ENCODE peak calls at places on chromosomes 4 and X, in six cellular contexts. T, E, A, W, I and L are unnamed samples. For H3K36me3, the result is how much of the 10 kb centered on the place peaks cover.

GRCh38 chr4:103867311-103867710 is 147.5 kb upstream of the TACR3 start:
- DNase-seq in T (no peak), E (no peak), A (peak), W (no peak), I (no peak), L (no peak)

GRCh38 chrX:134181261-134181660 is 55.7 kb upstream of the CCDC160 start:
- DNase-seq in T (no peak), E (no peak), A (no peak), W (no peak), I (no peak), L (no peak)

GRCh38 chr4:21554036-21554435 is 394.5 kb downstream of the KCNIP4 start:
- DNase-seq in T (no peak), E (no peak), A (no peak), W (no peak), I (no peak), L (no peak)

GRCh38 chr4:86878640-86879039 is 13.6 kb downstream of the C4orf36 start:
- DNase-seq in T (no peak), E (no peak), A (no peak), W (no peak), I (no peak), L (no peak)

GRCh38 chr4:55866290-55866907 is 13.0 kb downstream of the EXOC1 start:
- DNase-seq in T (no peak), E (peak), A (no peak), W (no peak), I (no peak), L (no peak)

GRCh38 chr4:183831689-183832088 is 73.4 kb upstream of the STOX2 start:
- DNase-seq in T (no peak), E (no peak), A (no peak), W (no peak), I (no peak), L (no peak)

GRCh38 chr4:104616401-104616820 is 121.7 kb upstream of the CXXC4 start:
- DNase-seq in T (no peak), E (peak), A (no peak), W (no peak), I (no peak), L (no peak)

GRCh38 chr4:15004701-15005301 is 2.5 kb downstream of the CPEB2 start:
- DNase-seq in T (peak), E (peak), A (peak), W (peak), I (peak), L (peak)

GRCh38 chrX:120566817-120567216 is 6.1 kb upstream of the CUL4B start:
- DNase-seq in T (no peak), E (no peak), A (no peak), W (no peak), I (no peak), L (no peak)

GRCh38 chr4:94181815-94182214 is 25.9 kb upstream of the SMARCAD1 start:
- DNase-seq in T (no peak), E (no peak), A (no peak), W (no peak), I (no peak), L (no peak)

GRCh38 chrX:133956570-133957340 is 28.6 kb downstream of the GPC3 start:
- DNase-seq in T (no peak), E (no peak), A (no peak), W (no peak), I (no peak), L (no peak)

GRCh38 chrX:154026136-154026806 is 6.6 kb upstream of the IRAK1 start:
- DNase-seq in T (no peak), E (no peak), A (no peak), W (no peak), I (no peak), L (no peak)

GRCh38 chrX:23888887-23889501 is 18.7 kb downstream of the APOO start:
- DNase-seq in T (no peak), E (peak), A (no peak), W (no peak), I (no peak), L (no peak)

GRCh38 chrX:31590581-31591113 is 518.8 kb upstream of the FTHL17 start:
- DNase-seq in T (no peak), E (peak), A (no peak), W (no peak), I (no peak), L (no peak)

GRCh38 chr4:7542781-7543180 is 108.1 kb upstream of the PSAPL1 start:
- DNase-seq in T (no peak), E (no peak), A (no peak), W (no peak), I (no peak), L (no peak)

GRCh38 chrX:38847206-38847902 is 46.1 kb downstream of the MID1IP1 start:
- DNase-seq in T (no peak), E (no peak), A (no peak), W (no peak), I (no peak), L (no peak)

GRCh38 chrX:20427173-20427770 is 160.6 kb upstream of the RPS6KA3 start:
- DNase-seq in T (no peak), E (no peak), A (no peak), W (no peak), I (no peak), L (no peak)

GRCh38 chrX:41085883-41086626 is 810 bp downstream of the USP9X start:
- DNase-seq in T (peak), E (peak), A (peak), W (peak), I (peak), L (peak)

GRCh38 chr4:40736910-40737309 is 12.8 kb upstream of the NSUN7 start:
- DNase-seq in T (no peak), E (peak), A (no peak), W (no peak), I (no peak), L (no peak)

GRCh38 chr4:1766336-1767057 is 26.6 kb upstream of the FGFR3 start:
- DNase-seq in T (no peak), E (no peak), A (no peak), W (no peak), I (no peak), L (no peak)

GRCh38 chrX:50594788-50595187 is 124.2 kb upstream of the DGKK start:
- DNase-seq in T (no peak), E (no peak), A (no peak), W (no peak), I (no peak), L (no peak)

GRCh38 chr4:80268936-80269335 is 2.5 kb downstream of the FGF5 start:
- DNase-seq in T (no peak), E (peak), A (no peak), W (no peak), I (no peak), L (no peak)

GRCh38 chrX:124086411-124086810 is 124.9 kb downstream of the STAG2 start:
- DNase-seq in T (no peak), E (no peak), A (no peak), W (no peak), I (no peak), L (no peak)

GRCh38 chrX:101051549-101052302 is at the start of gene TRMT2B:
- DNase-seq in T (peak), E (peak), A (peak), W (peak), I (peak), L (peak)

GRCh38 chr4:76744253-76744921 is 153.6 kb downstream of the SOWAHB start:
- DNase-seq in T (no peak), E (peak), A (no peak), W (no peak), I (no peak), L (no peak)

GRCh38 chr4:107044170-107044569 is 8.1 kb upstream of the DKK2 start:
- DNase-seq in T (no peak), E (no peak), A (no peak), W (no peak), I (no peak), L (no peak)

GRCh38 chrX:26442340-26442739 is 226.4 kb downstream of the MAGEB5 start:
- DNase-seq in T (no peak), E (no peak), A (no peak), W (no peak), I (no peak), L (no peak)

GRCh38 chr4:144696376-144696775 is 50.4 kb downstream of the HHIP start:
- DNase-seq in T (no peak), E (no peak), A (no peak), W (no peak), I (no peak), L (no peak)

GRCh38 chr4:158722291-158722916 is 792 bp downstream of the PPID start:
- DNase-seq in T (no peak), E (peak), A (no peak), W (no peak), I (no peak), L (no peak)

GRCh38 chr4:38664704-38665401 is 854 bp downstream of the KLF3 start:
- DNase-seq in T (peak), E (peak), A (peak), W (peak), I (peak), L (peak)

GRCh38 chrX:120302434-120302833 is 8.8 kb downstream of the TMEM255A start:
- DNase-seq in T (no peak), E (no peak), A (peak), W (no peak), I (no peak), L (peak)

GRCh38 chr4:88573286-88573994 is 18.8 kb upstream of the HERC3 start:
- DNase-seq in T (no peak), E (no peak), A (no peak), W (no peak), I (no peak), L (no peak)

GRCh38 chrX:149453030-149453429 is 52.1 kb downstream of the IDS start:
- DNase-seq in T (no peak), E (peak), A (no peak), W (no peak), I (no peak), L (no peak)

GRCh38 chr4:54050214-54050904 is 14.0 kb downstream of the CHIC2 start:
- DNase-seq in T (no peak), E (peak), A (no peak), W (no peak), I (no peak), L (no peak)

GRCh38 chrX:68498044-68498507 is 775 bp upstream of the YIPF6 start:
- DNase-seq in T (no peak), E (no peak), A (no peak), W (no peak), I (no peak), L (no peak)

GRCh38 chrX:47584714-47585113 is 2.5 kb downstream of the TIMP1 start:
- DNase-seq in T (no peak), E (no peak), A (no peak), W (no peak), I (no peak), L (no peak)
- H3K4me3 ChIP-seq in T (no peak), E (no peak), A (no peak), W (no peak), I (no peak), L (no peak)

DNA sequence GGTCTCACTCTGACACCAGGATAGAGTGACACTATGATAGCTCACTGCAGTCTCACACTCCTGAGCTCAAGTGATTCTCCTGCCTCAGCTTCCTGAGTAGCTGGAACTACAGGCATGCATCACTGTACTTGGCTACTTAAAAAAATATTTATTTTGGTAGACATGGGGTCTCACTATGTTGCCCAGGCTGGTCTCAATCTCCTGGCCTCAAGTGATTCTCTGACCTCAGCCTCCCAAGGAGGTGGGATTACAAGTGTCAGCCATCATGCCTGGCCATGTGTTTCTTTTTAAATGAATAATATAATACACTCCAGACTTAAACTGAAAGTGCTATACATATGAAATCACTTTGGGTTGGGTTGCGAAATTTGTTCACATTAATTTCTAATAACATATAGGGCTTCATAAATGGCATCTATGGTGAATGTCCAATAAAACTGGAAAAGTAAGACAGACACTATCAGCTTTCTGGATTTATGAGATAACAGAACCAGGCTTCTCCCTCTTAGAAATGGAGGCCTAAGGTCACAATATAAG is 48.0 kb downstream of the SEC24D start:
- DNase-seq in T (no peak), E (no peak), A (no peak), W (no peak), I (no peak), L (no peak)
- H3K36me3 ChIP-seq in T (under half), E (under half), A (under half), W (under half), I (under half), L (under half)

GRCh38 chrX:72128183-72128834 is 3.4 kb downstream of the RTL5 start:
- DNase-seq in T (no peak), E (no peak), A (no peak), W (no peak), I (no peak), L (no peak)

GRCh38 chrX:72127332-72127731 is 4.4 kb downstream of the RTL5 start:
- DNase-seq in T (no peak), E (no peak), A (no peak), W (no peak), I (no peak), L (no peak)

GRCh38 chrX:72126048-72126415 is 5.7 kb downstream of the RTL5 start:
- DNase-seq in T (no peak), E (no peak), A (no peak), W (no peak), I (no peak), L (no peak)

GRCh38 chrX:72125331-72126047 is 6.2 kb downstream of the RTL5 start:
- DNase-seq in T (no peak), E (no peak), A (no peak), W (no peak), I (no peak), L (no peak)

GRCh38 chrX:72126539-72127140 is 5.1 kb downstream of the RTL5 start:
- DNase-seq in T (peak), E (peak), A (peak), W (peak), I (peak), L (peak)
- H3K4me3 ChIP-seq in T (no peak), E (no peak), A (no peak), W (no peak), I (no peak), L (no peak)

DNA sequence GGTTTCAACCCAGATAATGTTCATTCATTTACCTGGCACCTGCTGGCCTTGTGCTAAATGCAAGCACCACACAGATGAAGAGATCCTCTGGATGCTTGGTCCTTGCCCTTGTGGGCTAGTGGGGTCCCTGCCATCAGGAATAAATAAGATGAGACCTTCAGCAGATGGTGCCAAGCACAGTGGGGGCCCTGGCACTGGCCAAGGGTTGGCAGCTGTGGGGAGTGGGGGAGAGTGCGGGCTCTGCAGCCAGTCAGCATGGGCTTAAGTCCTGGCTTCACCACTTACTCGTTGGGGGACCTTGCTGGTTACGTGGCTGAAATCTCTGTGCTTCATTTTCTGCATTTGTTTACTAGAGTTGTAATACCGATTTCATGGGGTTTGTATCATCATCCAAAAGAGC is 6.9 kb downstream of the LAP3 start:
- DNase-seq in T (no peak), E (no peak), A (no peak), W (no peak), I (no peak), L (no peak)
- H3K36me3 ChIP-seq in T (half or more), E (under half), A (half or more), W (under half), I (half or more), L (half or more)

DNA sequence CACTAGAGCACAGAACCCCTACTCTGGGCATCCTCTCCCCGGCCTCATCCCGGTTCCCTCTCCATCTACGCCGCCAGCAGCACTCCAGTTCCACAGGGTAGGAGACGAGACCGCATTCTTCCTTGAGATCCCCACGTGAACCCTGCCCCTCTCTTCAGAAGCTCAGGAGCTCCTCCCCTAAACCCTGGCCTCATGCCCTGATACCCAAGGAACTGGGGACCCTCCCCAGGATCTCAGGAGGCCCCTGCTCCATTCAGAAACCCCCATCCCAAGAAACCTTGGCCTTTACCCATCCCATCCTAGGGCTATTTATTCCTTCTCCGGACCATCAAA is 1.1 kb downstream of the PRICKLE3 start:
- DNase-seq in T (no peak), E (no peak), A (no peak), W (no peak), I (no peak), L (no peak)
- H3K4me3 ChIP-seq in T (peak), E (no peak), A (peak), W (no peak), I (peak), L (peak)

GRCh38 chr4:3196670-3197359 is 52.1 kb upstream of the MSANTD1 start:
- DNase-seq in T (no peak), E (no peak), A (no peak), W (no peak), I (no peak), L (no peak)
- H3K36me3 ChIP-seq in T (under half), E (under half), A (under half), W (under half), I (under half), L (under half)

DNA sequence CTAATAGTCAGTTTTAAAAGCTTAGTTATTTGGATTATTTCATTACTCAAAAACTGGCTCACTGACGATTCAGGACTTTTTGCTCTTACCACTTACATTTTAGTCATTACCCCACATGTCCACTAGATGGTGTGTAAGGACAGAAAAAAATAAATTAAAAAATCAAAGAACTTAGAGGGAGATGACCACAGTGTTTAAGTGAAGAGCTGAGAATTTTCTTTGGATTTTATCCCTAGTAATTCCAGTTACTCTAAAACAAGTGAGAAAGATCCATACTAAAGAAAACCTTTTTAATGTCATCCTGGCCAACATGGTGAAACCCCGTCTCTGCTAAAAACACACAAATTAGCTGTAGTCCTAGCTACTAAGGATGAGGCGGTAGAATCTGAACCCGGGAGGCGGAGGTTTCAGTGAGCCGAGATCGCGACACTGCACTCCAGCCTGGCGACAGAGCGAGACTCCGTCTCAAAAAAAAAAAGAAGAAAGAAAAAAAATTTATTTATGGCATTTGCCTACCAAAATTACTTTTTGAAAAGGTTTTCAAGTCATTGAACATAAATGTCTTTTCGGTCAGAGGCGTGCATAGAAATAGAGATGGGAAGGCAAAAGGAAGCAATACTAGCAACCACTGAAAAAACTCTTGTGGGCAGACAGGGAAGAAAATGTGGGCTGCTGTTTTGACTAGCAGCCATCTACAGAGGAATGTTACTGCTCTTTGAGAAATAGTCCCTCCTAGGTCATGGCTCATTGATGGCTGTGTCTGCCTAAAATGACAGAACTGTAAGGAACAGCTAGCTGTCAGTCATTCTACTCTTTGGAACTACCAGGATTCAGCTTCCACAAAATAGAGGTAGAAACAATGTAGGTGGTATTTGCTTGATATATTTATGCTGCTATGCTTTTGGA is 26.6 kb upstream of the TMPRSS11B start:
- DNase-seq in T (no peak), E (peak), A (no peak), W (no peak), I (no peak), L (no peak)
- H3K4me3 ChIP-seq in T (no peak), E (peak), A (no peak), W (no peak), I (peak), L (no peak)

DNA sequence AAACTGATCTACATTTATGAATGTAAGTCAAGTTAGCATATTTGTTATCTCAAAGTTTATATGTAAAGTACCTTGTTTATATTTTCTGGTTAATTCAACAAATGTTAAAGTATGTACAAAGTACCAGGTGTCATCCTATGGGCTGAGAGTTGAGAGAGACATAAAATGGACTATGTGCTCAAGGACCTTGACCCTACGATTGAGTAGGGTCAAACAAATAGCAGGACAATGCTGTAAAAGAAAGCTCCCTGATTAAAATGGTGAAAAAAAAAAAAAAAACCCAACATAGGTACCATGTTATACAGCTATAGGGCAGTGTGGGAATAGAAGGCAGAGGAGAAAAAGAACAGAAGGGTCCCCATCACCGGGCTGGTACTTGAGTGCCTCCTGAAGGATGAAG is 123.4 kb downstream of the CDS1 start:
- DNase-seq in T (no peak), E (no peak), A (no peak), W (no peak), I (no peak), L (no peak)
- H3K36me3 ChIP-seq in T (half or more), E (under half), A (half or more), W (under half), I (half or more), L (half or more)

GRCh38 chrX:13667940-13668339 is 15.0 kb downstream of the TCEANC start:
- DNase-seq in T (no peak), E (no peak), A (no peak), W (no peak), I (no peak), L (no peak)

GRCh38 chrX:13670197-13670596 is 17.3 kb downstream of the TCEANC start:
- DNase-seq in T (no peak), E (no peak), A (no peak), W (no peak), I (no peak), L (no peak)

GRCh38 chrX:13673016-13673415 is 15.9 kb upstream of the RAB9A start:
- DNase-seq in T (no peak), E (no peak), A (no peak), W (no peak), I (no peak), L (no peak)

GRCh38 chrX:13666836-13667235 is 13.9 kb downstream of the TCEANC start:
- DNase-seq in T (no peak), E (no peak), A (no peak), W (no peak), I (no peak), L (no peak)

GRCh38 chrX:13669246-13669689 is 16.3 kb downstream of the TCEANC start:
- DNase-seq in T (no peak), E (peak), A (no peak), W (no peak), I (no peak), L (peak)
- H3K4me3 ChIP-seq in T (no peak), E (no peak), A (no peak), W (no peak), I (no peak), L (no peak)